ENCODE peak calls at places on chromosome 11, in four cellular contexts. O, F, J and A are unnamed samples.

GRCh38 chr11:109933126-109933525 is 160.1 kb upstream of the ZC3H12C start:
- DNase-seq in O (no peak), F (no peak), J (no peak), A (no peak)

GRCh38 chr11:102007567-102008437 is 39.4 kb upstream of the CFAP300 start:
- DNase-seq in O (no peak), F (no peak), J (peak; percentile 44), A (peak; percentile 36)

GRCh38 chr11:3047637-3048036 is 9.6 kb downstream of the CARS1 start:
- DNase-seq in O (no peak), F (no peak), J (no peak), A (no peak)

GRCh38 chr11:133081730-133082452 is 450.4 kb downstream of the OPCML start:
- DNase-seq in O (no peak), F (no peak), J (no peak), A (no peak)

GRCh38 chr11:15532432-15532831 is 417.7 kb downstream of the INSC start:
- DNase-seq in O (no peak), F (no peak), J (no peak), A (no peak)

GRCh38 chr11:66956689-66957290 is 1.4 kb downstream of the PC start:
- DNase-seq in O (no peak), F (no peak), J (peak; percentile 62), A (no peak)

GRCh38 chr11:111538407-111539114 is 2.0 kb upstream of the LAYN start:
- DNase-seq in O (no peak), F (no peak), J (no peak), A (no peak)

GRCh38 chr11:4763096-4763495 is 6.6 kb downstream of the OR51F1 start:
- DNase-seq in O (no peak), F (no peak), J (no peak), A (no peak)

GRCh38 chr11:57469268-57469667 is 8.9 kb downstream of the RTN4RL2 start:
- DNase-seq in O (no peak), F (no peak), J (no peak), A (no peak)

GRCh38 chr11:36774603-36775002 is 176.6 kb upstream of the RAG2 start:
- DNase-seq in O (no peak), F (no peak), J (peak; percentile 34), A (no peak)

GRCh38 chr11:12765428-12765827 is 91.2 kb downstream of the TEAD1 start:
- DNase-seq in O (no peak), F (peak; percentile 52), J (peak; percentile 40), A (no peak)

GRCh38 chr11:64340671-64341335 is 799 bp downstream of the CCDC88B start:
- DNase-seq in O (peak; percentile 70), F (peak; percentile 79), J (no peak), A (no peak)

GRCh38 chr11:85815186-85815911 is 4.4 kb upstream of the SYTL2 start:
- DNase-seq in O (no peak), F (no peak), J (peak; percentile 83), A (no peak)

GRCh38 chr11:61414547-61414946 is 15.2 kb downstream of the CPSF7 start:
- DNase-seq in O (no peak), F (no peak), J (no peak), A (no peak)

GRCh38 chr11:75716659-75717058 is 979 bp upstream of the MOGAT2 start:
- DNase-seq in O (no peak), F (no peak), J (no peak), A (no peak)

GRCh38 chr11:33040127-33040861 is 922 bp downstream of the TCP11L1 start:
- DNase-seq in O (no peak), F (no peak), J (no peak), A (peak; percentile 69)

GRCh38 chr11:118896472-118896913 is 12.8 kb downstream of the CXCR5 start:
- DNase-seq in O (no peak), F (no peak), J (no peak), A (no peak)

GRCh38 chr11:1573077-1573846 is 1.2 kb upstream of the DUSP8 start:
- DNase-seq in O (no peak), F (no peak), J (no peak), A (no peak)

GRCh38 chr11:132779487-132779886 is 752.8 kb downstream of the OPCML start:
- DNase-seq in O (no peak), F (no peak), J (no peak), A (peak; percentile 55)

GRCh38 chr11:103961010-103961409 is 75.4 kb upstream of the DDI1 start:
- DNase-seq in O (no peak), F (no peak), J (peak; percentile 48), A (no peak)